ENCODE peak calls at places on chromosomes 5 and 9, in seven cellular contexts. T is HepG2, Y is GM23338, Q is HCT116, B is SK-N-SH, S is GM12878, X is K562. U is an unnamed sample.
A peak's percentile ranks its signal among the peaks of the same experiment; 100 is the strongest.

GRCh38 chr9:124352616-124353015 is 62.6 kb downstream of the PSMB7 start:
- DNase-seq in T (no peak), Y (no peak), Q (no peak), B (no peak), S (no peak), X (no peak), U (no peak)

GRCh38 chr5:956941-957729 is 51.5 kb upstream of the NKD2 start:
- DNase-seq in T (peak; percentile 77), Y (peak; percentile 34), Q (no peak), B (peak; percentile 28), S (no peak), X (no peak), U (peak; percentile 33)

GRCh38 chr5:154486427-154486866 is 8.4 kb upstream of the HAND1 start:
- DNase-seq in T (no peak), Y (peak; percentile 62), Q (no peak), B (peak; percentile 81), S (no peak), X (no peak), U (no peak)

GRCh38 chr9:16824545-16825041 is 45.9 kb downstream of the BNC2 start:
- DNase-seq in T (no peak), Y (peak; percentile 48), Q (no peak), B (peak; percentile 39), S (no peak), X (no peak), U (no peak)

GRCh38 chr9:121773954-121774714 is 122.7 kb downstream of the DAB2IP start:
- DNase-seq in T (no peak), Y (no peak), Q (no peak), B (no peak), S (no peak), X (no peak), U (no peak)

GRCh38 chr5:131019601-131020315 is 145.3 kb downstream of the HINT1 start:
- DNase-seq in T (no peak), Y (no peak), Q (no peak), B (no peak), S (no peak), X (no peak), U (no peak)

GRCh38 chr5:176384991-176385390 is 3.4 kb downstream of the NOP16 start:
- DNase-seq in T (no peak), Y (no peak), Q (no peak), B (no peak), S (no peak), X (no peak), U (no peak)

GRCh38 chr9:76321185-76321828 is 72.9 kb downstream of the RFK start:
- DNase-seq in T (no peak), Y (no peak), Q (no peak), B (peak; percentile 9), S (no peak), X (peak; percentile 13), U (no peak)

GRCh38 chr9:112104901-112105300 is 70.2 kb downstream of the SUSD1 start:
- DNase-seq in T (no peak), Y (no peak), Q (no peak), B (no peak), S (no peak), X (no peak), U (no peak)

GRCh38 chr5:81486711-81487110 is 92.8 kb upstream of the ACOT12 start:
- DNase-seq in T (no peak), Y (peak; percentile 8), Q (no peak), B (peak; percentile 53), S (no peak), X (no peak), U (no peak)

GRCh38 chr5:91177085-91177484 is 206.0 kb downstream of the ARRDC3 start:
- DNase-seq in T (no peak), Y (no peak), Q (no peak), B (no peak), S (no peak), X (no peak), U (no peak)

GRCh38 chr9:132114102-132114707 is 34.5 kb upstream of the MED27 start:
- DNase-seq in T (peak; percentile 40), Y (peak; percentile 85), Q (no peak), B (no peak), S (no peak), X (peak; percentile 68), U (no peak)

GRCh38 chr9:138015021-138015829 is 137.6 kb downstream of the CACNA1B start:
- DNase-seq in T (no peak), Y (no peak), Q (no peak), B (peak; percentile 16), S (no peak), X (no peak), U (no peak)

GRCh38 chr9:78644359-78644758 is 347.4 kb downstream of the PSAT1 start:
- DNase-seq in T (no peak), Y (no peak), Q (no peak), B (no peak), S (no peak), X (no peak), U (no peak)

GRCh38 chr9:135916998-135917397 is 9.7 kb upstream of the CAMSAP1 start:
- DNase-seq in T (no peak), Y (no peak), Q (no peak), B (no peak), S (no peak), X (no peak), U (no peak)
- TF ChIP-seq POLR2AphosphoS5 in T (no peak), Y (no peak), Q (no peak), B (no peak), S (no peak), X (no peak), U (no peak)

DNA sequence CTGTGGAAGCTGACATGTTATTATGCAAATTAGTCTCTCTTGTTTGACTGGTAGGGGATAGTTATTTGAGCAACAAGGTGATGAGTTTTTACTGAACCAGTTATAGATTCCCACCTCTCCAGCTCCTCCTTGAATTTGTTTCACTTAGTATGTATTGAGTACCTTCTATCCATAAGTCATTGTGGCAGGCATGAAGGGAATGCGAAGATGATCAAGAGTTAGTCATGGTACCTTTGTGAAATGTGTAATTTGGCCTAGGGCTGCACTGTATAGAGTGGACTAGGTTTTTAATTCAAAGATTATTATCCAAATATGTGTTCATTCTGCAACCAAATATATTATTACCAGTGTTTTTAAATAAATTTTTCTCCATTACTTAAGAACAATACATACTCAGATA is 110.1 kb downstream of the HACD4 start:
- DNase-seq in T (no peak), Y (no peak), Q (no peak), B (no peak), S (no peak), X (no peak), U (no peak)
- TF ChIP-seq REST in T (no peak), Y (no peak), Q (no peak), B (no peak), S (no peak), X (no peak), U (no peak)

GRCh38 chr9:134455010-134455409 is 128.8 kb downstream of the RXRA start:
- DNase-seq in T (no peak), Y (no peak), Q (no peak), B (no peak), S (no peak), X (no peak), U (no peak)
- H3K4me1 ChIP-seq in T (no peaks in the 10 kb centered on the region), Y (no peaks in the 10 kb centered on the region), Q (peaks cover 6% of the 10 kb centered on the region), B (peaks cover 25% of the 10 kb centered on the region), S (no peaks in the 10 kb centered on the region), X (no peaks in the 10 kb centered on the region), U (no peaks in the 10 kb centered on the region)

GRCh38 chr9:109538346-109538745 is 40.2 kb upstream of the PTPN3 start:
- DNase-seq in T (no peak), Y (no peak), Q (no peak), B (no peak), S (no peak), X (no peak), U (no peak)
- TF ChIP-seq POLR2AphosphoS5 in T (no peak), Y (no peak), Q (no peak), B (no peak), S (no peak), X (no peak), U (no peak)

GRCh38 chr9:88776717-88777497 is 214.4 kb upstream of the S1PR3 start:
- DNase-seq in T (peak; percentile 15), Y (no peak), Q (no peak), B (no peak), S (no peak), X (peak; percentile 17), U (no peak)
- TF ChIP-seq REST in T (no peak), Y (no peak), Q (no peak), B (no peak), S (no peak), X (no peak), U (no peak)

GRCh38 chr5:75048457-75048953 is 3.9 kb downstream of the GCNT4 start:
- DNase-seq in T (no peak), Y (no peak), Q (no peak), B (no peak), S (peak; percentile 57), X (no peak), U (no peak)
- H3K4me1 ChIP-seq in T (peaks cover 32% of the 10 kb centered on the region), Y (peaks cover 17% of the 10 kb centered on the region), Q (peaks cover 12% of the 10 kb centered on the region), B (peaks cover 5% of the 10 kb centered on the region), S (peaks cover 14% of the 10 kb centered on the region), X (no peaks in the 10 kb centered on the region), U (peaks cover 5% of the 10 kb centered on the region)

DNA sequence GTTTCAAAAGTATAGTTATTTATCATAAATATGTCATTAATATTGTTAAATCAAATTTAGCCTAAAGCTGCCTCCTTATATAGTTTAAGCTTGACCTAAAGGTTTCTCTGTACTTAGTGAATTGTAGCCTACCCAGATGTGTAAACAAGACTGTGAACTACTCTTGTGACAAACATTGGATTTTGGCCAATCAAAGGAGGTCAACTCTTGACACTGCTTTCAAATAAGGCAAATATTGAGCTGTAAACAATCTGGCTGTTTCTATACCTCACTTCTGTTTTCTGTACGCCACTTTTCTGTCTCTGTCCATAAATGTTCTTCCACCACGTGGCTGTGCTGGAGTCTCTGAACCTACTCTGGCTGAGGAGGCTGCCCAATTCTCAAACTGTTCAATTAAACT is 51.2 kb downstream of the FXN start:
- DNase-seq in T (peak; percentile 61), Y (no peak), Q (no peak), B (no peak), S (no peak), X (no peak), U (no peak)
- TF ChIP-seq POLR2AphosphoS5 in T (no peak), Y (no peak), Q (no peak), B (no peak), S (no peak), X (no peak), U (no peak)